ENCODE peak calls at places on chromosomes 3 and 15, in six cellular contexts. One of them, this sample, is unnamed.

GRCh38 chr3:68089572-68089991 is 435.2 kb upstream of the SUCLG2 start:
- DNase-seq in dorsolateral prefrontal cortex: no peak
- DNase-seq in omental fat pad: no peak
- DNase-seq in DMS79: no peak
- DNase-seq in PC-9: no peak
- DNase-seq in H9: no peak
- DNase-seq in this sample: no peak

GRCh38 chr3:126339466-126339865 is 17.7 kb downstream of the KLF15 start:
- DNase-seq in dorsolateral prefrontal cortex: no peak
- DNase-seq in DMS79: no peak
- DNase-seq in H9: no peak
- DNase-seq in omental fat pad: no peak
- DNase-seq in PC-9: no peak
- DNase-seq in this sample: no peak

GRCh38 chr3:160676547-160677303 is at the start of gene ARL14:
- DNase-seq in dorsolateral prefrontal cortex: no peak
- DNase-seq in PC-9: peak
- DNase-seq in omental fat pad: no peak
- DNase-seq in DMS79: no peak
- DNase-seq in H9: no peak
- DNase-seq in this sample: no peak

GRCh38 chr15:51121118-51121517 is 26.4 kb upstream of the TNFAIP8L3 start:
- DNase-seq in dorsolateral prefrontal cortex: no peak
- DNase-seq in DMS79: no peak
- DNase-seq in H9: no peak
- DNase-seq in omental fat pad: no peak
- DNase-seq in PC-9: peak
- DNase-seq in this sample: no peak

GRCh38 chr15:82966671-82967071 is 14.2 kb upstream of the HOMER2 start:
- DNase-seq in omental fat pad: no peak
- DNase-seq in H9: no peak
- DNase-seq in dorsolateral prefrontal cortex: no peak
- DNase-seq in DMS79: no peak
- DNase-seq in PC-9: no peak
- DNase-seq in this sample: no peak

GRCh38 chr3:73512095-73512494 is 112.6 kb downstream of the PDZRN3 start:
- DNase-seq in DMS79: no peak
- DNase-seq in PC-9: no peak
- DNase-seq in omental fat pad: no peak
- DNase-seq in H9: no peak
- DNase-seq in dorsolateral prefrontal cortex: no peak
- DNase-seq in this sample: no peak

GRCh38 chr3:5194801-5195509 is 7.4 kb downstream of the EDEM1 start:
- DNase-seq in DMS79: no peak
- DNase-seq in omental fat pad: no peak
- DNase-seq in dorsolateral prefrontal cortex: no peak
- DNase-seq in PC-9: peak
- DNase-seq in H9: no peak
- DNase-seq in this sample: no peak

GRCh38 chr3:127768346-127769008 is 53.8 kb downstream of the MGLL start:
- DNase-seq in H9: no peak
- DNase-seq in PC-9: peak
- DNase-seq in omental fat pad: no peak
- DNase-seq in DMS79: no peak
- DNase-seq in dorsolateral prefrontal cortex: no peak
- DNase-seq in this sample: no peak

This sample was measured in iPS DF 19.7.